ENCODE peak calls at places on chromosomes 11 and 22, in five cellular contexts. O, T, A, Q and J are unnamed samples.

GRCh38 chr11:2708151-2708581 is 8.4 kb upstream of the KCNQ1OT1 start:
- DNase-seq in Q (no peak), T (no peak), A (no peak), O (no peak), J (peak)

GRCh38 chr22:37157516-37158289 is 8.0 kb upstream of the IL2RB start:
- DNase-seq in T (no peak), A (no peak), Q (no peak), O (peak), J (no peak)

GRCh38 chr11:117180661-117181585 is 2.4 kb downstream of the SIDT2 start:
- DNase-seq in O (peak), Q (peak), T (peak), A (peak), J (peak)

GRCh38 chr11:34754171-34754823 is 133.4 kb downstream of the EHF start:
- DNase-seq in Q (no peak), T (no peak), O (peak), A (no peak), J (no peak)

GRCh38 chr11:38356255-38356654 is 1758.2 kb upstream of the RAG2 start:
- DNase-seq in O (no peak), A (no peak), T (no peak), Q (no peak), J (no peak)

GRCh38 chr22:19843107-19843856 is 11.4 kb downstream of the GNB1L start:
- DNase-seq in A (no peak), O (no peak), T (no peak), Q (no peak), J (no peak)

GRCh38 chr22:46650078-46650810 is 30.1 kb downstream of the GRAMD4 start:
- DNase-seq in A (no peak), O (no peak), T (no peak), Q (no peak), J (no peak)

GRCh38 chr22:20201837-20202392 is 51.1 kb upstream of the CCDC188 start:
- DNase-seq in A (no peak), O (no peak), Q (no peak), T (no peak), J (no peak)

GRCh38 chr11:15830730-15831443 is 525.5 kb downstream of the SOX6 start:
- DNase-seq in O (no peak), A (no peak), Q (no peak), T (peak), J (no peak)

GRCh38 chr11:119352857-119353260 is 6.4 kb upstream of the MFRP start:
- DNase-seq in O (no peak), Q (no peak), A (no peak), T (peak), J (no peak)

GRCh38 chr11:122796128-122796717 is 42.1 kb upstream of the CRTAM start:
- DNase-seq in A (peak), O (no peak), T (peak), Q (no peak), J (peak)

GRCh38 chr11:65383778-65384177 is 1.3 kb upstream of the SLC25A45 start:
- DNase-seq in A (no peak), O (no peak), Q (no peak), T (no peak), J (no peak)

GRCh38 chr22:47618611-47619010 is 856.2 kb downstream of the TBC1D22A start:
- DNase-seq in Q (no peak), T (no peak), O (no peak), A (no peak), J (no peak)

GRCh38 chr22:30607939-30608338 is 965 bp downstream of the TCN2 start:
- DNase-seq in T (no peak), O (no peak), A (no peak), Q (no peak), J (no peak)

GRCh38 chr11:112318193-112318592 is 57.5 kb upstream of the PLET1 start:
- DNase-seq in A (no peak), O (peak), T (peak), Q (peak), J (no peak)

GRCh38 chr11:74347381-74347780 is 35.9 kb upstream of the P4HA3 start:
- DNase-seq in T (peak), O (no peak), A (no peak), Q (no peak), J (no peak)